ENCODE peak calls at places on chromosomes 6 and 20, in ten cellular contexts. A is NCI-H187; Y is D341Med; C is spleen; I is activated T-cell treated with anti-CD3 and anti-CD28 coated beads for 1 hour; R is fibroblast of the aortic adventitia; Z is AG08396; F is HTR-8/SVneo; Q is stimulated activated CD4-positive, alpha-beta T cell treated with anti-CD3 and anti-CD28 coated beads, Interleukin-15, amount 100 ng/mL, for 24 hours; K is RPMI8226. H is an unnamed sample.

GRCh38 chr6:152298055-152298647 is 339.0 kb downstream of the SYNE1 start:
- DNase-seq in A (no peak), Y (no peak), C (no peak), I (no peak), R (no peak), Z (no peak), F (no peak), Q (no peak), K (no peak), H (no peak)

GRCh38 chr6:159973951-159974350 is 5.1 kb downstream of the IGF2R start:
- DNase-seq in A (no peak), Y (no peak), C (no peak), I (no peak), R (peak), Z (peak), F (peak), Q (no peak), K (peak), H (no peak)

GRCh38 chr6:51986864-51987263 is 100.5 kb downstream of the PKHD1 start:
- DNase-seq in A (no peak), Y (no peak), C (no peak), I (no peak), R (no peak), Z (no peak), F (no peak), Q (no peak), K (no peak), H (no peak)

GRCh38 chr6:146358341-146359046 is 185.1 kb upstream of the RAB32 start:
- DNase-seq in A (no peak), Y (no peak), C (no peak), I (no peak), R (peak), Z (no peak), F (no peak), Q (no peak), K (no peak), H (no peak)

GRCh38 chr20:32439132-32439829 is 81.2 kb downstream of the ASXL1 start:
- DNase-seq in A (no peak), Y (no peak), C (no peak), I (no peak), R (peak), Z (peak), F (no peak), Q (peak), K (no peak), H (no peak)

GRCh38 chr6:134437376-134437775 is 119.5 kb upstream of the SGK1 start:
- DNase-seq in A (no peak), Y (no peak), C (no peak), I (no peak), R (peak), Z (no peak), F (no peak), Q (peak), K (no peak), H (no peak)

GRCh38 chr20:62331347-62331746 is 28.6 kb downstream of the ADRM1 start:
- DNase-seq in A (no peak), Y (no peak), C (no peak), I (no peak), R (no peak), Z (no peak), F (no peak), Q (no peak), K (no peak), H (no peak)

GRCh38 chr20:62029951-62030350 is 35.7 kb downstream of the TAF4 start:
- DNase-seq in A (no peak), Y (no peak), C (no peak), I (no peak), R (no peak), Z (no peak), F (no peak), Q (no peak), K (no peak), H (no peak)

GRCh38 chr20:37519508-37520416 is 1.3 kb upstream of the NNAT start:
- DNase-seq in A (no peak), Y (peak), C (no peak), I (no peak), R (no peak), Z (no peak), F (no peak), Q (no peak), K (no peak), H (no peak)

GRCh38 chr6:134029495-134030455 is 22.6 kb downstream of the SLC2A12 start:
- DNase-seq in A (no peak), Y (no peak), C (no peak), I (no peak), R (peak), Z (peak), F (no peak), Q (no peak), K (peak), H (no peak)

GRCh38 chr6:130517444-130517931 is 151.7 kb downstream of the TMEM200A start:
- DNase-seq in A (no peak), Y (no peak), C (no peak), I (no peak), R (no peak), Z (no peak), F (no peak), Q (peak), K (no peak), H (no peak)

GRCh38 chr6:70292144-70292543 is 10.7 kb downstream of the COL9A1 start:
- DNase-seq in A (no peak), Y (no peak), C (no peak), I (no peak), R (no peak), Z (no peak), F (no peak), Q (no peak), K (no peak), H (no peak)

H was measured in Peyer's patch.